ENCODE peak calls at places on chromosomes 6 and 20, in four cellular contexts. One of them, this sample, is unnamed.

GRCh38 chr20:47353697-47354387 is 2.7 kb downstream of the ZMYND8 start:
- DNase-seq in COR-L47: no peak
- DNase-seq in prostate gland: no peak
- DNase-seq in left cardiac atrium: no peak
- DNase-seq in this sample: no peak

GRCh38 chr20:62318411-62319345 is 15.9 kb downstream of the ADRM1 start:
- DNase-seq in COR-L47: no peak
- DNase-seq in prostate gland: no peak
- DNase-seq in left cardiac atrium: no peak
- DNase-seq in this sample: no peak

GRCh38 chr20:46348972-46349741 is 40.9 kb upstream of the CDH22 start:
- DNase-seq in COR-L47: peak; percentile 68
- DNase-seq in prostate gland: peak; percentile 57
- DNase-seq in left cardiac atrium: peak; percentile 62
- DNase-seq in this sample: peak; percentile 75

GRCh38 chr6:108453601-108454157 is 107.0 kb upstream of the FOXO3 start:
- DNase-seq in COR-L47: no peak
- DNase-seq in prostate gland: no peak
- DNase-seq in left cardiac atrium: no peak
- DNase-seq in this sample: no peak

GRCh38 chr6:164247106-164247505 is 832.6 kb downstream of the QKI start:
- DNase-seq in COR-L47: no peak
- DNase-seq in prostate gland: no peak
- DNase-seq in left cardiac atrium: no peak
- DNase-seq in this sample: no peak

GRCh38 chr6:44697333-44697732 is 309.8 kb downstream of the CDC5L start:
- DNase-seq in COR-L47: no peak
- DNase-seq in prostate gland: no peak
- DNase-seq in left cardiac atrium: no peak
- DNase-seq in this sample: no peak

GRCh38 chr6:42136508-42137191 is 5.8 kb downstream of the C6orf132 start:
- DNase-seq in COR-L47: no peak
- DNase-seq in prostate gland: no peak
- DNase-seq in left cardiac atrium: no peak
- DNase-seq in this sample: no peak

GRCh38 chr6:43923376-43924221 is 153.6 kb downstream of the VEGFA start:
- DNase-seq in COR-L47: no peak
- DNase-seq in prostate gland: no peak
- DNase-seq in left cardiac atrium: no peak
- DNase-seq in this sample: no peak

GRCh38 chr20:10982692-10983091 is 308.9 kb upstream of the JAG1 start:
- DNase-seq in COR-L47: no peak
- DNase-seq in prostate gland: no peak
- DNase-seq in left cardiac atrium: peak; percentile 66
- DNase-seq in this sample: no peak

GRCh38 chr6:101509556-101509955 is 116.0 kb downstream of the GRIK2 start:
- DNase-seq in COR-L47: no peak
- DNase-seq in prostate gland: no peak
- DNase-seq in left cardiac atrium: no peak
- DNase-seq in this sample: no peak

GRCh38 chr6:659716-660581 is 3.0 kb upstream of the HUS1B start:
- DNase-seq in COR-L47: no peak
- DNase-seq in prostate gland: no peak
- DNase-seq in left cardiac atrium: no peak
- DNase-seq in this sample: peak; percentile 37

GRCh38 chr20:61067221-61067620 is 184.8 kb upstream of the CDH4 start:
- DNase-seq in COR-L47: no peak
- DNase-seq in prostate gland: no peak
- DNase-seq in left cardiac atrium: no peak
- DNase-seq in this sample: no peak

GRCh38 chr6:11770546-11771466 is 7.8 kb downstream of the ADTRP start:
- DNase-seq in COR-L47: no peak
- DNase-seq in prostate gland: peak; percentile 53
- DNase-seq in left cardiac atrium: peak; percentile 91
- DNase-seq in this sample: peak; percentile 71

GRCh38 chr6:43481075-43481474 is 3.7 kb downstream of the TJAP1 start:
- DNase-seq in COR-L47: no peak
- DNase-seq in prostate gland: no peak
- DNase-seq in left cardiac atrium: no peak
- DNase-seq in this sample: no peak

GRCh38 chr6:69027861-69028260 is 392.8 kb downstream of the ADGRB3 start:
- DNase-seq in COR-L47: no peak
- DNase-seq in prostate gland: no peak
- DNase-seq in left cardiac atrium: no peak
- DNase-seq in this sample: no peak

GRCh38 chr6:16681260-16681873 is 79.9 kb downstream of the ATXN1 start:
- DNase-seq in COR-L47: no peak
- DNase-seq in prostate gland: no peak
- DNase-seq in left cardiac atrium: no peak
- DNase-seq in this sample: no peak

GRCh38 chr6:155100087-155100486 is 105.0 kb downstream of the TIAM2 start:
- DNase-seq in COR-L47: peak; percentile 34
- DNase-seq in prostate gland: no peak
- DNase-seq in left cardiac atrium: peak; percentile 56
- DNase-seq in this sample: peak; percentile 59

GRCh38 chr20:64167676-64168075 is 3.4 kb downstream of the MYT1 start:
- DNase-seq in COR-L47: no peak
- DNase-seq in prostate gland: no peak
- DNase-seq in left cardiac atrium: no peak
- DNase-seq in this sample: no peak

GRCh38 chr20:47815866-47816265 is 30.6 kb upstream of the SULF2 start:
- DNase-seq in COR-L47: no peak
- DNase-seq in prostate gland: no peak
- DNase-seq in left cardiac atrium: no peak
- DNase-seq in this sample: no peak

GRCh38 chr20:10992776-10993175 is 319.0 kb upstream of the JAG1 start:
- DNase-seq in COR-L47: no peak
- DNase-seq in prostate gland: no peak
- DNase-seq in left cardiac atrium: no peak
- DNase-seq in this sample: no peak

GRCh38 chr6:23414204-23414501 is 711.9 kb upstream of the NRSN1 start:
- DNase-seq in COR-L47: peak; percentile 9
- DNase-seq in prostate gland: peak; percentile 5
- DNase-seq in left cardiac atrium: no peak
- DNase-seq in this sample: no peak

GRCh38 chr6:16688984-16689636 is 72.2 kb downstream of the ATXN1 start:
- DNase-seq in COR-L47: no peak
- DNase-seq in prostate gland: no peak
- DNase-seq in left cardiac atrium: no peak
- DNase-seq in this sample: no peak

GRCh38 chr20:8033447-8033846 is 13.9 kb upstream of the TMX4 start:
- DNase-seq in COR-L47: no peak
- DNase-seq in prostate gland: no peak
- DNase-seq in left cardiac atrium: no peak
- DNase-seq in this sample: no peak

GRCh38 chr20:51650685-51651134 is 108.2 kb upstream of the NFATC2 start:
- DNase-seq in COR-L47: no peak
- DNase-seq in prostate gland: no peak
- DNase-seq in left cardiac atrium: no peak
- DNase-seq in this sample: no peak

GRCh38 chr6:108238321-108238720 is 22.5 kb downstream of the SNX3 start:
- DNase-seq in COR-L47: no peak
- DNase-seq in prostate gland: no peak
- DNase-seq in left cardiac atrium: no peak
- DNase-seq in this sample: no peak

GRCh38 chr6:41922154-41922553 is 855 bp downstream of the BYSL start:
- DNase-seq in COR-L47: no peak
- DNase-seq in prostate gland: no peak
- DNase-seq in left cardiac atrium: no peak
- DNase-seq in this sample: no peak

GRCh38 chr20:49132995-49133451 is 55.1 kb downstream of the STAU1 start:
- DNase-seq in COR-L47: peak; percentile 56
- DNase-seq in prostate gland: peak; percentile 61
- DNase-seq in left cardiac atrium: no peak
- DNase-seq in this sample: no peak

GRCh38 chr6:1616556-1617463 is 7.1 kb downstream of the FOXC1 start:
- DNase-seq in COR-L47: no peak
- DNase-seq in prostate gland: no peak
- DNase-seq in left cardiac atrium: no peak
- DNase-seq in this sample: no peak

GRCh38 chr6:1901556-1901955 is 291.8 kb downstream of the FOXC1 start:
- DNase-seq in COR-L47: no peak
- DNase-seq in prostate gland: no peak
- DNase-seq in left cardiac atrium: no peak
- DNase-seq in this sample: no peak

GRCh38 chr20:24034820-24035219 is 46.2 kb upstream of the GGTLC1 start:
- DNase-seq in COR-L47: no peak
- DNase-seq in prostate gland: peak; percentile 15
- DNase-seq in left cardiac atrium: no peak
- DNase-seq in this sample: no peak

GRCh38 chr6:140079328-140079727 is 704.9 kb upstream of the CITED2 start:
- DNase-seq in COR-L47: no peak
- DNase-seq in prostate gland: no peak
- DNase-seq in left cardiac atrium: peak; percentile 24
- DNase-seq in this sample: peak; percentile 68

GRCh38 chr20:7798176-7798575 is 142.1 kb downstream of the HAO1 start:
- DNase-seq in COR-L47: no peak
- DNase-seq in prostate gland: no peak
- DNase-seq in left cardiac atrium: no peak
- DNase-seq in this sample: no peak

GRCh38 chr6:117960906-117961700 is 54.0 kb downstream of the SLC35F1 start:
- DNase-seq in COR-L47: no peak
- DNase-seq in prostate gland: no peak
- DNase-seq in left cardiac atrium: no peak
- DNase-seq in this sample: no peak

GRCh38 chr6:108117427-108118358 is 43.2 kb upstream of the OSTM1 start:
- DNase-seq in COR-L47: no peak
- DNase-seq in prostate gland: no peak
- DNase-seq in left cardiac atrium: peak; percentile 47
- DNase-seq in this sample: no peak

GRCh38 chr6:148965287-148965686 is 218.5 kb downstream of the UST start:
- DNase-seq in COR-L47: no peak
- DNase-seq in prostate gland: no peak
- DNase-seq in left cardiac atrium: peak; percentile 66
- DNase-seq in this sample: peak; percentile 30

GRCh38 chr6:108127826-108128225 is 38.0 kb upstream of the NR2E1 start:
- DNase-seq in COR-L47: no peak
- DNase-seq in prostate gland: peak; percentile 39
- DNase-seq in left cardiac atrium: no peak
- DNase-seq in this sample: no peak

GRCh38 chr6:43851204-43851855 is 81.3 kb downstream of the VEGFA start:
- DNase-seq in COR-L47: no peak
- DNase-seq in prostate gland: no peak
- DNase-seq in left cardiac atrium: no peak
- DNase-seq in this sample: no peak

GRCh38 chr20:22430154-22430745 is 154.1 kb downstream of the FOXA2 start:
- DNase-seq in COR-L47: peak; percentile 76
- DNase-seq in prostate gland: no peak
- DNase-seq in left cardiac atrium: no peak
- DNase-seq in this sample: no peak

This sample was measured in testis.